ENCODE peak calls at places on chromosomes 11 and 22, in nine cellular contexts. D, V, U, A, G, H, J, E and F are unnamed samples. For H3K4me1, the result is how much of the 10 kb centered on the place peaks cover.

GRCh38 chr11:131279685-131280084 is 90.7 kb upstream of the NTM start:
- DNase-seq in D (no peak), V (no peak), U (no peak), A (no peak), G (no peak), H (no peak), J (no peak), E (no peak), F (no peak)

GRCh38 chr11:9203715-9204311 is 61.3 kb downstream of the DENND5A start:
- DNase-seq in D (no peak), V (no peak), U (peak), A (no peak), G (no peak), H (no peak), J (no peak), E (peak), F (no peak)

GRCh38 chr11:32531528-32531927 is 52.1 kb upstream of the EIF3M start:
- DNase-seq in D (no peak), V (no peak), U (no peak), A (no peak), G (no peak), H (no peak), J (no peak), E (no peak), F (no peak)

GRCh38 chr11:35166369-35167360 is 27.7 kb downstream of the CD44 start:
- DNase-seq in D (peak), V (no peak), U (no peak), A (no peak), G (no peak), H (peak), J (no peak), E (no peak), F (no peak)

GRCh38 chr11:120123946-120124345 is 14.0 kb downstream of the TRIM29 start:
- DNase-seq in D (no peak), V (no peak), U (no peak), A (no peak), G (no peak), H (no peak), J (no peak), E (no peak), F (no peak)

GRCh38 chr22:26330971-26331625 is 98.0 kb upstream of the ASPHD2 start:
- DNase-seq in D (peak), V (peak), U (peak), A (no peak), G (no peak), H (no peak), J (no peak), E (peak), F (no peak)

GRCh38 chr11:87057749-87058148 is 20.0 kb downstream of the TMEM135 start:
- DNase-seq in D (no peak), V (no peak), U (no peak), A (no peak), G (no peak), H (no peak), J (no peak), E (no peak), F (no peak)

GRCh38 chr11:11978792-11979486 is 29.5 kb downstream of the DKK3 start:
- DNase-seq in D (peak), V (peak), U (peak), A (no peak), G (no peak), H (peak), J (no peak), E (no peak), F (peak)

GRCh38 chr22:37808294-37808657 is 542 bp downstream of the GCAT start:
- DNase-seq in D (peak), V (no peak), U (no peak), A (no peak), G (no peak), H (no peak), J (no peak), E (no peak), F (no peak)

GRCh38 chr11:330307-330693 is 9.6 kb upstream of the IFITM3 start:
- DNase-seq in D (no peak), V (no peak), U (peak), A (no peak), G (no peak), H (peak), J (no peak), E (no peak), F (peak)

GRCh38 chr11:76806131-76806530 is 23.0 kb downstream of the TSKU start:
- DNase-seq in D (no peak), V (no peak), U (no peak), A (no peak), G (no peak), H (peak), J (no peak), E (no peak), F (peak)

GRCh38 chr11:15497366-15497765 is 382.6 kb downstream of the INSC start:
- DNase-seq in D (no peak), V (no peak), U (no peak), A (peak), G (no peak), H (no peak), J (no peak), E (no peak), F (no peak)

GRCh38 chr11:126080206-126080941 is 17.7 kb upstream of the CDON start:
- DNase-seq in D (no peak), V (no peak), U (peak), A (no peak), G (no peak), H (no peak), J (no peak), E (peak), F (no peak)

GRCh38 chr22:31263896-31264295 is 28.4 kb downstream of the PIK3IP1 start:
- DNase-seq in D (no peak), V (no peak), U (no peak), A (no peak), G (no peak), H (no peak), J (no peak), E (no peak), F (no peak)

GRCh38 chr11:111733655-111734088 is 32.5 kb downstream of the PPP2R1B start:
- DNase-seq in D (no peak), V (peak), U (no peak), A (no peak), G (no peak), H (peak), J (no peak), E (peak), F (peak)

GRCh38 chr11:47524200-47524874 is 28.6 kb downstream of the CELF1 start:
- DNase-seq in D (peak), V (no peak), U (peak), A (no peak), G (no peak), H (no peak), J (no peak), E (no peak), F (no peak)

GRCh38 chr11:115256326-115257197 is 247.7 kb downstream of the CADM1 start:
- DNase-seq in D (peak), V (no peak), U (peak), A (no peak), G (no peak), H (peak), J (no peak), E (no peak), F (no peak)

GRCh38 chr22:44088976-44089570 is 65.0 kb downstream of the PARVB start:
- DNase-seq in D (no peak), V (peak), U (no peak), A (no peak), G (no peak), H (no peak), J (no peak), E (no peak), F (peak)

GRCh38 chr22:22425783-22426624 is 82.5 kb downstream of the ZNF280B start:
- DNase-seq in D (no peak), V (no peak), U (no peak), A (no peak), G (no peak), H (no peak), J (no peak), E (no peak), F (no peak)

GRCh38 chr11:119626910-119627305 is 102.1 kb downstream of the NECTIN1 start:
- DNase-seq in D (no peak), V (peak), U (no peak), A (no peak), G (no peak), H (no peak), J (no peak), E (peak), F (no peak)

DNA sequence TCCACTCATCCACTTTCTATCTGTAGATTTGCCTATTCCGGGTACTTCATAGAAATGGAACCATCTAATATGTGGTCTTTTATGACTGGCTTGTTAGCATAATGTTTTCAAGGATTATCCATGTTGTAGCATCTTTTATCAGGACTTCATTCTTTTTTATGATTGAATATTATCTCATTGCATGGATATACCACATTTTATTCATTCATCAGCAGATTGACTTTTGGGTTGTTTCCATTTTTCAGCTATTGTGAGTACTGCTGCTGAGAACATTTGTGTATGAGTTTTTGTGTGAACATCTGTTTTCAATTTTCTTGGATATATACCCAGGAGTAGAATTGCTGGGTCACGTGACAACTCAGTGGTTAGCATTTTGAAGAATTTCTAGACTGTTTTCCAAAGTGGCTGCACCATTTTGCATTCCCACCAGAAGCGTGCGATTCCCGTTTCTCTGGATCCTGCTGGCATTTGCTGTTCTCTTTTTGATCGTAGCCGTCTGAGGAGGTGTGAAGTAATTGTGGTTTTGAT is 8.9 kb downstream of the DERL3 start:
- DNase-seq in D (no peak), V (no peak), U (peak), A (no peak), G (no peak), H (no peak), J (no peak), E (no peak), F (no peak)
- H3K4me1 ChIP-seq in D (under half), V (under half), U (half or more), A (under half), G (under half), H (under half), J (under half), E (under half), F (under half)

DNA sequence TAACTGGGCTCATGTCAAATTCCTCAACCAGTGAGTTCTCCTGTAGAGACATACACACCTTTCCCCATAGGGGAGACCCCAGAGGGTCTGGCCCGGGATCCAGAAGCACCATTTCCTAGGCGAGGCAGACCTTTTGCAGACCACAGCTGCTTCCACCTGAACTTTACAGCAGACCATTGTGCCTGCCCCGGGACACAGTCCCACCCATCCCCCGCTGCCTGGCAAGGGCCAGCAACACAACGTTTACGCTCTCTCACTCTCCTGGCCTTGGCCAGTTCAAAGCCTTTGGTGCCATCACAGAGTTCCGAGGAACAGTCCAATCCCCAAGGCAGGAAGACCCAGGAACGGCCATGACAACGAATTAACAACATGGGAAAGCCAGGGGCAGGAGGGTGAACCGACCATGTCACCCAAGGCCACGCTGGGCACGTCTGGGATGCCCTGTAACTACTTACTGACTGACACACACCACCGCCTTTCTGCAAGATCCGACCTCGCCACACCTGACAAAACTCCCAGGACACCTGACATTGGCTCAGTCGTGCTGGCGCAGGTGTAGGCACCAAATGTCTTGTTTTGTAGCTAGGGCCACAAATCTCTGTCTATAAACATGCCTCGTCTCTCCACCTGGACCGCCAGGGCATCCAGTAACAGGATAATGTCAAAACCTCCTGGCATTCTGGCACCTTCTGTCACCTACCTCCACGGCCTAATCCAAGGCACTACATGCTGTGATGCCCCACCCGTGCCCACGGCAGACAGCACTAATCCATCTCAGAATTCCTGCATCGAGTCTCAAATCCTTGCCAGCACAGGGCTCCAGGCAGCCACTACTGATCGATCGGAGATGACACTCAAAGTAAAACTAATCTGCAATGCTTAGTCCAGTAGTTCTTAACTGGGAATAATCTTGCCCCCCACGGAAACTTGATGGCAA is 51.3 kb downstream of the MYH9 start:
- DNase-seq in D (no peak), V (no peak), U (no peak), A (no peak), G (no peak), H (no peak), J (no peak), E (no peak), F (no peak)
- H3K4me1 ChIP-seq in D (half or more), V (half or more), U (under half), A (half or more), G (half or more), H (half or more), J (half or more), E (under half), F (half or more)

GRCh38 chr11:21541226-21541625 is 651.7 kb upstream of the ANO5 start:
- DNase-seq in D (no peak), V (no peak), U (no peak), A (no peak), G (no peak), H (no peak), J (no peak), E (no peak), F (no peak)

GRCh38 chr11:21545701-21546100 is 647.2 kb upstream of the ANO5 start:
- DNase-seq in D (no peak), V (no peak), U (no peak), A (no peak), G (no peak), H (no peak), J (no peak), E (no peak), F (no peak)

GRCh38 chr11:21546715-21547114 is 646.2 kb upstream of the ANO5 start:
- DNase-seq in D (no peak), V (no peak), U (no peak), A (no peak), G (no peak), H (no peak), J (no peak), E (no peak), F (no peak)
- H3K4me1 ChIP-seq in D (under half), V (under half), U (under half), A (under half), G (under half), H (under half), J (under half), E (under half), F (under half)

GRCh38 chr22:39306456-39307361 is 12.7 kb downstream of the RPL3 start:
- DNase-seq in D (peak), V (no peak), U (peak), A (no peak), G (peak), H (peak), J (no peak), E (peak), F (no peak)
- H3K4me1 ChIP-seq in D (under half), V (under half), U (under half), A (under half), G (under half), H (under half), J (under half), E (under half), F (under half)

GRCh38 chr22:24512043-24512442 is 16.9 kb downstream of the UPB1 start:
- DNase-seq in D (no peak), V (no peak), U (no peak), A (no peak), G (no peak), H (no peak), J (no peak), E (no peak), F (no peak)
- H3K4me1 ChIP-seq in D (under half), V (under half), U (under half), A (under half), G (under half), H (under half), J (under half), E (under half), F (under half)

DNA sequence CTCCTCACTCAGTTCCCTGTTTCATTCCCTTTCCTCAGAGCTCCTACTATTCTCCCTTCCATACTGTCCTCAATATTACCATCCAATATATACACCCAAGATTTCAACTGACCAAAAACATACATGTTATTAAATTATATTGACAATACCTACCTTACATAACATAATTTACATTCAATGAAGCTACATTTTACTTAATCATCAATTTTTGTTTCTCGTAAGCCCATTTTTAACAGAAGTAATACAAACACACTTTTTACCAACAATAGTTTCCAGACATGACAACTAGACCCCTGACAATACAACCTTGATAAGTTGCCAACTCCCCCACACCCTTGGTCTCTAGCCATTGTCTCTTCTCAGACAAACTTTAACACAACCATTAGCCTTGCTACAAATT is 145.8 kb upstream of the DDI1 start:
- DNase-seq in D (no peak), V (no peak), U (no peak), A (no peak), G (no peak), H (no peak), J (no peak), E (no peak), F (no peak)
- H3K4me1 ChIP-seq in D (under half), V (under half), U (under half), A (under half), G (under half), H (under half), J (under half), E (under half), F (under half)

DNA sequence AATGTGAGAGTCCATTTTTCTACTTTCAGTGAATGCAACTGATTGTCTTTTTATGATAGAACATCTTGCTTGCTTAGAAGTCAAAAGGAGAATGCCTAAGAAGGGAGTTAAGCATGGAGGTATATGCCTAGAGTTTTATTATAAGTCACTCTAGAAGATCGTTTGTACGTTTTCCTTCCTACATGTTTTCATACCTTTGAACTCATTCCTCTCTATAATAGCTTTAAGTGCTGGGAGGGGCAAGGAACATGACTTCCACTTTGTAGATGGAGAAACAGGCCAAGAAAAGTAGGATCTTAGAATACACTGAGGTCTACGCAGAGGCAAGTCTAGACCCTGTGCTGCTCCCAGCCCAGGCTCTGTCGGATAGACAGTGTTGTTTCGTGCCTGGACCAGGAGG is 114.3 kb downstream of the ZBTB16 start:
- DNase-seq in D (no peak), V (peak), U (no peak), A (peak), G (no peak), H (no peak), J (no peak), E (no peak), F (no peak)
- H3K4me1 ChIP-seq in D (under half), V (half or more), U (under half), A (half or more), G (half or more), H (half or more), J (under half), E (half or more), F (half or more)